ENCODE peak calls at places on chromosomes 12 and 14, in eight cellular contexts. Z is A549, R is tibial nerve, S is GM23338, M is left ventricle myocardium inferior, Q is neural progenitor cell, V is tibial artery, J is ovary. F is an unnamed sample.

GRCh38 chr12:116299548-116300150 is 22.2 kb upstream of the MED13L start:
- DNase-seq in V (no peak), S (no peak), R (no peak), Z (no peak), M (no peak), J (peak), Q (no peak), F (no peak)

GRCh38 chr12:94225506-94225905 is 77.1 kb downstream of the PLXNC1 start:
- DNase-seq in M (no peak), R (no peak), J (no peak), Z (no peak), S (no peak), Q (no peak), V (no peak), F (no peak)

GRCh38 chr12:131673519-131674265 is 37.2 kb upstream of the SFSWAP start:
- DNase-seq in V (no peak), S (no peak), M (no peak), J (no peak), Q (no peak), Z (no peak), R (no peak), F (peak)

GRCh38 chr14:33714527-33715222 is 236.2 kb downstream of the EGLN3 start:
- DNase-seq in R (no peak), J (no peak), V (no peak), S (no peak), M (no peak), Q (no peak), Z (no peak), F (no peak)

GRCh38 chr14:58362798-58363412 is 32.8 kb upstream of the TOMM20L start:
- DNase-seq in R (no peak), J (no peak), S (peak), Z (peak), Q (peak), V (no peak), M (no peak), F (no peak)

GRCh38 chr12:89153341-89153740 is 199.0 kb downstream of the DUSP6 start:
- DNase-seq in J (no peak), S (no peak), R (no peak), Z (no peak), Q (no peak), M (no peak), V (no peak), F (no peak)

GRCh38 chr14:77859934-77860570 is 60.1 kb downstream of the ADCK1 start:
- DNase-seq in S (no peak), J (no peak), V (no peak), M (no peak), Q (no peak), R (peak), Z (no peak), F (no peak)

GRCh38 chr14:93984987-93985410 is 8.6 kb upstream of the ASB2 start:
- DNase-seq in J (peak), M (peak), S (peak), V (peak), R (no peak), Q (peak), Z (peak), F (no peak)

GRCh38 chr14:22226381-22226780 is 362.6 kb downstream of the DAD1 start:
- DNase-seq in S (peak), J (no peak), Z (peak), R (no peak), V (no peak), Q (peak), M (no peak), F (no peak)

GRCh38 chr14:65748796-65749195 is 336.3 kb downstream of the FUT8 start:
- DNase-seq in J (no peak), Q (no peak), M (no peak), R (no peak), V (no peak), Z (no peak), S (no peak), F (no peak)

GRCh38 chr12:82842480-82842879 is 155.8 kb downstream of the TMTC2 start:
- DNase-seq in R (no peak), S (no peak), J (no peak), Q (no peak), V (no peak), M (no peak), Z (no peak), F (no peak)

GRCh38 chr14:103066399-103066798 is 9.1 kb upstream of the CDC42BPB start:
- DNase-seq in R (no peak), M (no peak), Z (no peak), Q (no peak), V (no peak), J (peak), S (no peak), F (no peak)

GRCh38 chr12:13573698-13574321 is 377.3 kb downstream of the EMP1 start:
- DNase-seq in Z (peak), S (no peak), J (no peak), V (no peak), M (no peak), Q (no peak), R (no peak), F (no peak)

GRCh38 chr14:91399868-91400640 is 17.6 kb downstream of the CCDC88C start:
- DNase-seq in Q (no peak), M (no peak), V (no peak), J (no peak), S (peak), R (no peak), Z (no peak), F (no peak)

GRCh38 chr12:15677207-15677606 is 112.0 kb downstream of the EPS8 start:
- DNase-seq in R (no peak), M (no peak), Q (peak), Z (no peak), J (no peak), S (peak), V (no peak), F (no peak)

GRCh38 chr12:124321040-124321481 is 26.2 kb downstream of the RFLNA start:
- DNase-seq in Q (peak), Z (peak), V (peak), S (peak), M (peak), R (peak), J (peak), F (no peak)

GRCh38 chr14:73136387-73137221 is at the start of gene PSEN1:
- DNase-seq in V (peak), M (peak), J (peak), S (peak), Q (peak), R (peak), Z (peak), F (peak)

GRCh38 chr12:132828706-132829534 is at the start of gene GOLGA3:
- DNase-seq in Z (peak), Q (peak), S (peak), V (peak), M (peak), J (peak), R (peak), F (peak)

GRCh38 chr12:132825089-132825488 is 3.6 kb downstream of the GOLGA3 start:
- DNase-seq in R (no peak), V (no peak), J (no peak), Q (no peak), S (no peak), M (no peak), Z (no peak), F (no peak)

GRCh38 chr12:132824053-132824452 is 4.6 kb downstream of the GOLGA3 start:
- DNase-seq in Q (no peak), J (no peak), M (no peak), R (no peak), S (no peak), Z (no peak), V (no peak), F (no peak)

GRCh38 chr12:132827763-132828703 is 636 bp downstream of the GOLGA3 start:
- DNase-seq in V (peak), R (no peak), J (peak), Z (peak), M (no peak), S (peak), Q (no peak), F (no peak)

GRCh38 chr12:132825861-132826260 is 2.8 kb downstream of the GOLGA3 start:
- DNase-seq in V (no peak), Z (no peak), R (no peak), Q (no peak), J (no peak), M (no peak), S (no peak), F (no peak)
- H3K27ac ChIP-seq in V (no peak), Z (no peak), R (no peak), Q (no peak), J (no peak), M (no peak), S (no peak), F (no peak)

GRCh38 chr12:102300824-102301461 is 103.3 kb upstream of the PMCH start:
- DNase-seq in V (no peak), M (no peak), R (no peak), J (no peak), S (peak), Q (peak), Z (peak), F (no peak)

GRCh38 chr12:102298022-102298421 is 100.4 kb upstream of the PMCH start:
- DNase-seq in M (no peak), V (no peak), Z (peak), Q (no peak), S (no peak), R (no peak), J (no peak), F (no peak)

GRCh38 chr12:102299731-102300130 is 102.1 kb upstream of the PMCH start:
- DNase-seq in R (no peak), Q (no peak), J (no peak), S (no peak), Z (no peak), V (no peak), M (no peak), F (no peak)

GRCh38 chr12:102302553-102302952 is 104.9 kb upstream of the PMCH start:
- DNase-seq in Q (no peak), R (no peak), J (no peak), M (no peak), S (no peak), V (no peak), Z (no peak), F (no peak)

DNA sequence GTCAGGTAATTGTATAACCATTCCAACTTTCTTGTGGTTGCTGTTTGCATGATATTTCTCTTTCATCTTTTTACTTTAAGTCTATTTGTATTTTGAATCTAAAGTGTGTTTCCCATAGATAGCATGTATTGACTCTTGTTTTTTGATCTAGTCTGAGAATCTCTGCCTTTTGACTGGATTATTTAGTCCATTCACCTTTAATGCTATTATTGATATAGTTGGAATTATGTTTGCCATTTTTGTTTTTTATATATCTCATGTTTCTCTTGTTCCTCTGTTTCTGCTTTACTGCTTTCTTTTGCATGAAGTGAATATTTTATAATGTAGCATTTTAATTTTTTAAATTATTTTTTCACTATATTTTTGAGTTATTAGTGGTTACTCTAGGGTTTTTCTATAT is 103.9 kb upstream of the PMCH start:
- DNase-seq in J (no peak), Z (no peak), S (no peak), R (no peak), M (no peak), Q (no peak), V (no peak), F (no peak)
- H3K4me3 ChIP-seq in J (no peak), Z (no peak), S (no peak), R (no peak), M (no peak), Q (no peak), V (no peak), F (no peak)

DNA sequence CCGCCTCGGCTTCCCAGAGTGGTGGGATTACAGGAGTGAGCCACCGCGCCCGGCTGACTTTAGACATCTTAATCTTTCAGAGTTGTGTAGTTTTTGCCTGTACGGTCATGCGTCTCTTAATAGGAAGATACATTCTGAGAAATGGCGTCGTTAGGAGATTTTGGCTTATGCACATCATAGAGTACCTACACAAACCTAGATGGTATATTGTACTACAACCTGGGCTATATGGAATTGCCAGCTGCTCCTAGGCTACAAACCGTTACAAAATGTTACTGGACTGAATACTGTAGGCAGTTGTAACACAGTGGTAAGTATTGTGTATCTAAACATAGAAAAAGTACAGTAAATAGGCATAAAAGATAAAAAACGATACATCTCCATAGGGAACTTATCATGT is 1.3 kb downstream of the TSFM start:
- DNase-seq in J (no peak), M (no peak), R (no peak), Q (no peak), V (no peak), S (no peak), Z (no peak), F (no peak)
- TF ChIP-seq CTCF in J (no peak), M (no peak), R (no peak), Q (no peak), V (no peak), S (no peak), Z (no peak), F (no peak)

DNA sequence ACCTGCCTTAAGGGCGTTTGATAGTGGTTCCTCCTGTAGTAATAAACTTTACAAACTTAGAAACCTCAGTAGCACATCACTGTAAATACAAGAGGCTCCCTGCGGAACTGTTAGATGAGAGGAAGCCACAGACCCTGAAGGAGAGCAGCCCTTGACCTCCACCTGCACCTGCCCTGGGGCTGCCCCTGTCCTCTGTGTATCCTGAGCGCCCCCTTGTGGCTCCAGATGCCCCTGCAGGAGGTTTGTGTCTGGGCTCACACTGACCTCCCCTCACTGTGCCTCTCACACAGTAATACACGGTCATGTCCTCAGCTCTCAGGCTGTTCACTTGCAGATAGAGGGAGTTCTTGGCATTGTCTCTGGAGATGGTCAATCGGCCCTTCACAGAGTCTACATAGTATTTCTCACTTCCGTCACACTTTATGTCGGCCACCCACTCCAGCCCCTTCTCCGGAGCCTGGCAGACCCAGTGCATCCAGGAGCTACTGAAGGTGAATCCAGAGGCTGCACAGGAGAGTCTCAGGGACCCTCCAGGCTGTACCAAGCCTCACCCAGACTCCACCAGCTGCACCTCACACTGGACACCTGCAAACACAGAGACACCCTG is 1059.8 kb downstream of the TMEM121 start:
- DNase-seq in S (peak), R (peak), Q (no peak), V (no peak), M (no peak), Z (peak), J (no peak), F (no peak)
- H3K27ac ChIP-seq in S (no peak), R (no peak), Q (no peak), V (no peak), M (no peak), Z (no peak), J (no peak), F (no peak)

F was measured in coronary artery.